ENCODE peak calls at places on chromosomes 1 and 21, in five cellular contexts. One of them, this sample, is unnamed.

GRCh38 chr1:5567839-5568238 is 424.4 kb downstream of the NPHP4 start:
- DNase-seq in substantia nigra: no peak
- DNase-seq in heart left ventricle: no peak
- DNase-seq in activated CD4-positive, alpha-beta T cell treated with anti-CD3 and anti-CD28 coated beads for 4 hours: no peak
- DNase-seq in GM23248: no peak
- DNase-seq in this sample: no peak

GRCh38 chr1:19644761-19645543 is 841 bp downstream of the NBL1 start:
- DNase-seq in heart left ventricle: peak; percentile 56
- DNase-seq in substantia nigra: no peak
- DNase-seq in GM23248: peak; percentile 66
- DNase-seq in activated CD4-positive, alpha-beta T cell treated with anti-CD3 and anti-CD28 coated beads for 4 hours: peak; percentile 49
- DNase-seq in this sample: peak; percentile 60

GRCh38 chr1:20589331-20590312 is 725 bp downstream of the CDA start:
- DNase-seq in GM23248: peak; percentile 84
- DNase-seq in heart left ventricle: peak; percentile 59
- DNase-seq in substantia nigra: no peak
- DNase-seq in activated CD4-positive, alpha-beta T cell treated with anti-CD3 and anti-CD28 coated beads for 4 hours: no peak
- DNase-seq in this sample: peak; percentile 32

GRCh38 chr1:30041741-30042437 is 681.5 kb downstream of the MATN1 start:
- DNase-seq in heart left ventricle: no peak
- DNase-seq in substantia nigra: no peak
- DNase-seq in GM23248: no peak
- DNase-seq in activated CD4-positive, alpha-beta T cell treated with anti-CD3 and anti-CD28 coated beads for 4 hours: no peak
- DNase-seq in this sample: peak; percentile 10

GRCh38 chr1:11842154-11843041 is 5.2 kb downstream of the NPPA start:
- DNase-seq in GM23248: no peak
- DNase-seq in substantia nigra: no peak
- DNase-seq in activated CD4-positive, alpha-beta T cell treated with anti-CD3 and anti-CD28 coated beads for 4 hours: no peak
- DNase-seq in heart left ventricle: peak; percentile 61
- DNase-seq in this sample: peak; percentile 34

GRCh38 chr1:83901547-83902155 is 97.3 kb downstream of the TTLL7 start:
- DNase-seq in substantia nigra: no peak
- DNase-seq in GM23248: peak; percentile 92
- DNase-seq in heart left ventricle: no peak
- DNase-seq in activated CD4-positive, alpha-beta T cell treated with anti-CD3 and anti-CD28 coated beads for 4 hours: no peak
- DNase-seq in this sample: peak; percentile 64

GRCh38 chr1:94325379-94326302 is 88.3 kb upstream of the ARHGAP29 start:
- DNase-seq in substantia nigra: no peak
- DNase-seq in activated CD4-positive, alpha-beta T cell treated with anti-CD3 and anti-CD28 coated beads for 4 hours: no peak
- DNase-seq in heart left ventricle: peak; percentile 63
- DNase-seq in GM23248: peak; percentile 99
- DNase-seq in this sample: no peak

GRCh38 chr21:41632748-41633475 is 125.0 kb upstream of the TMPRSS2 start:
- DNase-seq in GM23248: no peak
- DNase-seq in heart left ventricle: no peak
- DNase-seq in substantia nigra: no peak
- DNase-seq in activated CD4-positive, alpha-beta T cell treated with anti-CD3 and anti-CD28 coated beads for 4 hours: no peak
- DNase-seq in this sample: no peak